ENCODE peak calls at places on chromosomes 13 and 19, in seven cellular contexts. G is GM13977; R is stimulated activated CD4-positive, alpha-beta T cell treated with anti-CD3 and anti-CD28 coated beads, Interleukin-1b, Interleukin-23, amount 100 ng/mL, for 48 hours; C is GM03348; O is T-helper 1 cell; F is MCF 10A; S is ascending aorta. L is an unnamed sample.

GRCh38 chr19:41133260-41133659 is 19.0 kb downstream of the CYP2F1 start:
- DNase-seq in G (no peak), R (no peak), C (no peak), O (no peak), F (no peak), S (no peak), L (no peak)

GRCh38 chr19:54521022-54521859 is 18.6 kb downstream of the LAIR2 start:
- DNase-seq in G (no peak), R (no peak), C (no peak), O (no peak), F (no peak), S (no peak), L (no peak)

GRCh38 chr19:56836059-56836458 is 4.5 kb downstream of the PEG3 start:
- DNase-seq in G (no peak), R (no peak), C (no peak), O (no peak), F (no peak), S (no peak), L (no peak)

GRCh38 chr13:97306646-97307045 is 84.5 kb downstream of the MBNL2 start:
- DNase-seq in G (no peak), R (no peak), C (no peak), O (no peak), F (no peak), S (no peak), L (peak; percentile 15)

GRCh38 chr13:47675871-47676270 is 325.2 kb downstream of the SUCLA2 start:
- DNase-seq in G (no peak), R (no peak), C (no peak), O (no peak), F (no peak), S (no peak), L (no peak)

GRCh38 chr13:80513196-80513595 is 172.3 kb upstream of the SPRY2 start:
- DNase-seq in G (no peak), R (no peak), C (no peak), O (no peak), F (no peak), S (no peak), L (no peak)

GRCh38 chr19:30890033-30890432 is 459.2 kb downstream of the TSHZ3 start:
- DNase-seq in G (no peak), R (no peak), C (no peak), O (no peak), F (no peak), S (no peak), L (no peak)

GRCh38 chr13:31814523-31814922 is 75.2 kb downstream of the RXFP2 start:
- DNase-seq in G (no peak), R (no peak), C (no peak), O (no peak), F (no peak), S (no peak), L (no peak)

GRCh38 chr13:25227690-25228089 is 55.6 kb upstream of the AMER2 start:
- DNase-seq in G (no peak), R (no peak), C (no peak), O (no peak), F (no peak), S (no peak), L (no peak)

GRCh38 chr13:113927661-113928581 is 46.0 kb downstream of the C13orf46 start:
- DNase-seq in G (no peak), R (no peak), C (peak; percentile 94), O (no peak), F (peak; percentile 92), S (peak; percentile 66), L (peak; percentile 94)

L was measured in NCI-H226.